ENCODE peak calls at places on chromosomes 5 and 9, in six cellular contexts. One of them, this sample, is unnamed.

GRCh38 chr5:85132269-85132668 is 747.6 kb upstream of the EDIL3 start:
- DNase-seq in small intestine: no peak
- DNase-seq in amygdala: no peak
- DNase-seq in activated T-helper 2 cell treated with anti-CD3 and anti-CD28 coated beads, Interferon-gamma antibody, Interleukin-2, Interleukin-4, amounts not matched to agents 10 μg/mL and 5 μg/mL and 100 μg/mL, durations not matched to agents 14 hours and 24 hours and 36 hours: no peak
- DNase-seq in activated CD8-positive, alpha-beta T cell treated with anti-CD3 and anti-CD28 coated beads for 36 hours: no peak
- DNase-seq in A549: no peak
- DNase-seq in this sample: no peak

GRCh38 chr5:142883025-142883424 is 112.8 kb downstream of the ARHGAP26 start:
- DNase-seq in small intestine: no peak
- DNase-seq in A549: no peak
- DNase-seq in activated CD8-positive, alpha-beta T cell treated with anti-CD3 and anti-CD28 coated beads for 36 hours: no peak
- DNase-seq in activated T-helper 2 cell treated with anti-CD3 and anti-CD28 coated beads, Interferon-gamma antibody, Interleukin-2, Interleukin-4, amounts not matched to agents 10 μg/mL and 5 μg/mL and 100 μg/mL, durations not matched to agents 14 hours and 24 hours and 36 hours: no peak
- DNase-seq in amygdala: no peak
- DNase-seq in this sample: no peak

GRCh38 chr9:14308751-14309140 is 5.2 kb downstream of the NFIB start:
- DNase-seq in amygdala: no peak
- DNase-seq in A549: no peak
- DNase-seq in activated T-helper 2 cell treated with anti-CD3 and anti-CD28 coated beads, Interferon-gamma antibody, Interleukin-2, Interleukin-4, amounts not matched to agents 10 μg/mL and 5 μg/mL and 100 μg/mL, durations not matched to agents 14 hours and 24 hours and 36 hours: no peak
- DNase-seq in small intestine: peak
- DNase-seq in activated CD8-positive, alpha-beta T cell treated with anti-CD3 and anti-CD28 coated beads for 36 hours: no peak
- DNase-seq in this sample: no peak

GRCh38 chr5:57324888-57325287 is 151.0 kb downstream of the GPBP1 start:
- DNase-seq in activated T-helper 2 cell treated with anti-CD3 and anti-CD28 coated beads, Interferon-gamma antibody, Interleukin-2, Interleukin-4, amounts not matched to agents 10 μg/mL and 5 μg/mL and 100 μg/mL, durations not matched to agents 14 hours and 24 hours and 36 hours: no peak
- DNase-seq in activated CD8-positive, alpha-beta T cell treated with anti-CD3 and anti-CD28 coated beads for 36 hours: no peak
- DNase-seq in amygdala: no peak
- DNase-seq in A549: no peak
- DNase-seq in small intestine: no peak
- DNase-seq in this sample: no peak

GRCh38 chr9:20593551-20593950 is 28.7 kb downstream of the MLLT3 start:
- DNase-seq in A549: no peak
- DNase-seq in small intestine: no peak
- DNase-seq in amygdala: peak
- DNase-seq in activated CD8-positive, alpha-beta T cell treated with anti-CD3 and anti-CD28 coated beads for 36 hours: no peak
- DNase-seq in activated T-helper 2 cell treated with anti-CD3 and anti-CD28 coated beads, Interferon-gamma antibody, Interleukin-2, Interleukin-4, amounts not matched to agents 10 μg/mL and 5 μg/mL and 100 μg/mL, durations not matched to agents 14 hours and 24 hours and 36 hours: no peak
- DNase-seq in this sample: no peak

GRCh38 chr9:113542741-113543140 is 79.2 kb downstream of the RGS3 start:
- DNase-seq in amygdala: no peak
- DNase-seq in A549: no peak
- DNase-seq in activated T-helper 2 cell treated with anti-CD3 and anti-CD28 coated beads, Interferon-gamma antibody, Interleukin-2, Interleukin-4, amounts not matched to agents 10 μg/mL and 5 μg/mL and 100 μg/mL, durations not matched to agents 14 hours and 24 hours and 36 hours: no peak
- DNase-seq in activated CD8-positive, alpha-beta T cell treated with anti-CD3 and anti-CD28 coated beads for 36 hours: no peak
- DNase-seq in small intestine: no peak
- DNase-seq in this sample: peak

GRCh38 chr9:27176971-27177370 is 67.9 kb downstream of the TEK start:
- DNase-seq in A549: no peak
- DNase-seq in activated CD8-positive, alpha-beta T cell treated with anti-CD3 and anti-CD28 coated beads for 36 hours: no peak
- DNase-seq in small intestine: no peak
- DNase-seq in activated T-helper 2 cell treated with anti-CD3 and anti-CD28 coated beads, Interferon-gamma antibody, Interleukin-2, Interleukin-4, amounts not matched to agents 10 μg/mL and 5 μg/mL and 100 μg/mL, durations not matched to agents 14 hours and 24 hours and 36 hours: no peak
- DNase-seq in amygdala: no peak
- DNase-seq in this sample: no peak

GRCh38 chr5:126519637-126520592 is 75.1 kb downstream of the ALDH7A1 start:
- DNase-seq in A549: no peak
- DNase-seq in amygdala: no peak
- DNase-seq in activated CD8-positive, alpha-beta T cell treated with anti-CD3 and anti-CD28 coated beads for 36 hours: no peak
- DNase-seq in activated T-helper 2 cell treated with anti-CD3 and anti-CD28 coated beads, Interferon-gamma antibody, Interleukin-2, Interleukin-4, amounts not matched to agents 10 μg/mL and 5 μg/mL and 100 μg/mL, durations not matched to agents 14 hours and 24 hours and 36 hours: no peak
- DNase-seq in small intestine: no peak
- DNase-seq in this sample: no peak

GRCh38 chr5:75891020-75891419 is 173.8 kb upstream of the POC5 start:
- DNase-seq in A549: no peak
- DNase-seq in activated CD8-positive, alpha-beta T cell treated with anti-CD3 and anti-CD28 coated beads for 36 hours: no peak
- DNase-seq in small intestine: no peak
- DNase-seq in activated T-helper 2 cell treated with anti-CD3 and anti-CD28 coated beads, Interferon-gamma antibody, Interleukin-2, Interleukin-4, amounts not matched to agents 10 μg/mL and 5 μg/mL and 100 μg/mL, durations not matched to agents 14 hours and 24 hours and 36 hours: no peak
- DNase-seq in amygdala: no peak
- DNase-seq in this sample: no peak

GRCh38 chr5:132256086-132256782 is 1.3 kb upstream of the PDLIM4 start:
- DNase-seq in activated CD8-positive, alpha-beta T cell treated with anti-CD3 and anti-CD28 coated beads for 36 hours: no peak
- DNase-seq in small intestine: no peak
- DNase-seq in amygdala: no peak
- DNase-seq in activated T-helper 2 cell treated with anti-CD3 and anti-CD28 coated beads, Interferon-gamma antibody, Interleukin-2, Interleukin-4, amounts not matched to agents 10 μg/mL and 5 μg/mL and 100 μg/mL, durations not matched to agents 14 hours and 24 hours and 36 hours: no peak
- DNase-seq in A549: no peak
- DNase-seq in this sample: peak

GRCh38 chr9:127741831-127742434 is 6.8 kb upstream of the TOR2A start:
- DNase-seq in activated CD8-positive, alpha-beta T cell treated with anti-CD3 and anti-CD28 coated beads for 36 hours: no peak
- DNase-seq in A549: peak
- DNase-seq in activated T-helper 2 cell treated with anti-CD3 and anti-CD28 coated beads, Interferon-gamma antibody, Interleukin-2, Interleukin-4, amounts not matched to agents 10 μg/mL and 5 μg/mL and 100 μg/mL, durations not matched to agents 14 hours and 24 hours and 36 hours: no peak
- DNase-seq in amygdala: peak
- DNase-seq in small intestine: peak
- DNase-seq in this sample: no peak

GRCh38 chr9:70701163-70701562 is 286.7 kb upstream of the KLF9 start:
- DNase-seq in activated CD8-positive, alpha-beta T cell treated with anti-CD3 and anti-CD28 coated beads for 36 hours: no peak
- DNase-seq in small intestine: no peak
- DNase-seq in amygdala: no peak
- DNase-seq in activated T-helper 2 cell treated with anti-CD3 and anti-CD28 coated beads, Interferon-gamma antibody, Interleukin-2, Interleukin-4, amounts not matched to agents 10 μg/mL and 5 μg/mL and 100 μg/mL, durations not matched to agents 14 hours and 24 hours and 36 hours: no peak
- DNase-seq in A549: no peak
- DNase-seq in this sample: no peak

This sample was measured in mesenteric fat pad.